ENCODE peak calls at places on chromosomes 16 and 17, in five cellular contexts. One of them, this sample, is unnamed.

GRCh38 chr17:57862990-57863667 is 13.3 kb upstream of the MRPS23 start:
- DNase-seq in colonic mucosa: no peak
- DNase-seq in breast epithelium: no peak
- DNase-seq in fibroblast of the aortic adventitia: no peak
- DNase-seq in lower lobe of right lung: no peak
- DNase-seq in this sample: no peak

GRCh38 chr17:37720989-37721388 is 23.9 kb downstream of the HNF1B start:
- DNase-seq in fibroblast of the aortic adventitia: no peak
- DNase-seq in breast epithelium: no peak
- DNase-seq in lower lobe of right lung: no peak
- DNase-seq in colonic mucosa: peak
- DNase-seq in this sample: no peak

GRCh38 chr17:21213491-21214014 is 408 bp downstream of the TMEM11 start:
- DNase-seq in colonic mucosa: no peak
- DNase-seq in lower lobe of right lung: peak
- DNase-seq in fibroblast of the aortic adventitia: no peak
- DNase-seq in breast epithelium: no peak
- DNase-seq in this sample: no peak

GRCh38 chr16:77686385-77686784 is 35.9 kb upstream of the NUDT7 start:
- DNase-seq in colonic mucosa: no peak
- DNase-seq in lower lobe of right lung: no peak
- DNase-seq in fibroblast of the aortic adventitia: no peak
- DNase-seq in breast epithelium: no peak
- DNase-seq in this sample: no peak

GRCh38 chr17:44065668-44066203 is 735 bp downstream of the LSM12 start:
- DNase-seq in lower lobe of right lung: peak
- DNase-seq in breast epithelium: no peak
- DNase-seq in fibroblast of the aortic adventitia: peak
- DNase-seq in colonic mucosa: no peak
- DNase-seq in this sample: no peak

GRCh38 chr16:10895053-10895946 is 18.3 kb downstream of the CIITA start:
- DNase-seq in lower lobe of right lung: no peak
- DNase-seq in breast epithelium: no peak
- DNase-seq in colonic mucosa: peak
- DNase-seq in fibroblast of the aortic adventitia: peak
- DNase-seq in this sample: no peak

GRCh38 chr17:4249452-4250029 is 14.2 kb downstream of the ANKFY1 start:
- DNase-seq in breast epithelium: no peak
- DNase-seq in fibroblast of the aortic adventitia: peak
- DNase-seq in colonic mucosa: no peak
- DNase-seq in lower lobe of right lung: no peak
- DNase-seq in this sample: no peak

GRCh38 chr17:64097196-64097936 is 32.6 kb downstream of the ERN1 start:
- DNase-seq in lower lobe of right lung: no peak
- DNase-seq in breast epithelium: no peak
- DNase-seq in colonic mucosa: no peak
- DNase-seq in fibroblast of the aortic adventitia: peak
- DNase-seq in this sample: no peak

GRCh38 chr17:13631541-13631940 is 29.8 kb upstream of the HS3ST3A1 start:
- DNase-seq in breast epithelium: no peak
- DNase-seq in lower lobe of right lung: no peak
- DNase-seq in colonic mucosa: no peak
- DNase-seq in fibroblast of the aortic adventitia: no peak
- DNase-seq in this sample: no peak

GRCh38 chr17:74525781-74526288 is 5.4 kb downstream of the CD300LB start:
- DNase-seq in fibroblast of the aortic adventitia: no peak
- DNase-seq in breast epithelium: peak
- DNase-seq in lower lobe of right lung: no peak
- DNase-seq in colonic mucosa: peak
- DNase-seq in this sample: no peak

GRCh38 chr16:11016993-11017392 is 72.6 kb downstream of the CLEC16A start:
- DNase-seq in lower lobe of right lung: peak
- DNase-seq in colonic mucosa: peak
- DNase-seq in fibroblast of the aortic adventitia: peak
- DNase-seq in breast epithelium: no peak
- DNase-seq in this sample: peak

GRCh38 chr17:73304971-73305786 is 6.6 kb downstream of the CDC42EP4 start:
- DNase-seq in colonic mucosa: peak
- DNase-seq in lower lobe of right lung: peak
- DNase-seq in breast epithelium: no peak
- DNase-seq in fibroblast of the aortic adventitia: peak
- DNase-seq in this sample: no peak
- TF ChIP-seq CTCF in colonic mucosa: no peak
- TF ChIP-seq CTCF in lower lobe of right lung: peak
- TF ChIP-seq CTCF in breast epithelium: peak
- TF ChIP-seq CTCF in fibroblast of the aortic adventitia: peak
- TF ChIP-seq CTCF in this sample: no peak

DNA sequence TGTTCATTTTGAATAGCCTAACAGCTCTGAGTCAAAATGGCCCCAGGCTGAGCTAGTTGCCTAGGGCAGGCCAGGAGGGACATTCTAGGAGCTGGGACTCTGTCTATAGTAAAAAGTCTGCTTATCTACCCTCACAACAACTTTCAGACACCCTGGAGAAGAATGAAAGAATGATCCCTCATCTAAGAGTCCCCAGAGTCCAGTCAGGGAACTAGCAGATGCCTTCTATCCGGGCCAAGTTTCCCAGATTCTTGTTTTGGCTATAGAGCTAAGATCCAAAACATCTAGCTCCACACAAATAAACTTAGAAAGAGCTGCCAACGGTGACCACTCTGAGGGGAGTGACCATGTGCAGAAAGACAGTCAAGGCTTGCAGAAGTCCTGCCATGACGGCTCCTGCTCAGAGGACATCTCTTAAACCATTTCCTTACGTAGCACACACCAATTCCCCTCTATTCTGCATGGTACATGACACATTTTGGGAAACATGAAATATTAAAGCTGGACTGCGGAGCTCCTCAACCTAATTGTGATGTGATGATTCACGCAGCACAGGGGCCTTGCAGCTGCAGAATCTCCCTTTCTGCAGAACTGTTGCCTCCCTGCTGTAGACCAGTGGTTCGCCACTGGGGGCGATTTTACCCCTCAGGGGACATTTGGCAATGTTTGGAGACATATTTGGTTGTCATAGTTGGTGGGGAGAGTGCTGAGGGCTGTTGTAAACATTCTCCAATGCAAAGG is 24.2 kb downstream of the FAM20A start:
- DNase-seq in lower lobe of right lung: no peak
- DNase-seq in breast epithelium: no peak
- DNase-seq in fibroblast of the aortic adventitia: peak
- DNase-seq in colonic mucosa: no peak
- DNase-seq in this sample: peak
- TF ChIP-seq CTCF in lower lobe of right lung: no peak
- TF ChIP-seq CTCF in breast epithelium: no peak
- TF ChIP-seq CTCF in fibroblast of the aortic adventitia: peak
- TF ChIP-seq CTCF in colonic mucosa: no peak
- TF ChIP-seq CTCF in this sample: no peak

GRCh38 chr16:22887445-22887844 is 73.5 kb downstream of the HS3ST2 start:
- DNase-seq in colonic mucosa: no peak
- DNase-seq in lower lobe of right lung: no peak
- DNase-seq in fibroblast of the aortic adventitia: no peak
- DNase-seq in breast epithelium: no peak
- DNase-seq in this sample: no peak
- TF ChIP-seq CTCF in colonic mucosa: no peak
- TF ChIP-seq CTCF in lower lobe of right lung: no peak
- TF ChIP-seq CTCF in fibroblast of the aortic adventitia: no peak
- TF ChIP-seq CTCF in breast epithelium: no peak
- TF ChIP-seq CTCF in this sample: no peak

DNA sequence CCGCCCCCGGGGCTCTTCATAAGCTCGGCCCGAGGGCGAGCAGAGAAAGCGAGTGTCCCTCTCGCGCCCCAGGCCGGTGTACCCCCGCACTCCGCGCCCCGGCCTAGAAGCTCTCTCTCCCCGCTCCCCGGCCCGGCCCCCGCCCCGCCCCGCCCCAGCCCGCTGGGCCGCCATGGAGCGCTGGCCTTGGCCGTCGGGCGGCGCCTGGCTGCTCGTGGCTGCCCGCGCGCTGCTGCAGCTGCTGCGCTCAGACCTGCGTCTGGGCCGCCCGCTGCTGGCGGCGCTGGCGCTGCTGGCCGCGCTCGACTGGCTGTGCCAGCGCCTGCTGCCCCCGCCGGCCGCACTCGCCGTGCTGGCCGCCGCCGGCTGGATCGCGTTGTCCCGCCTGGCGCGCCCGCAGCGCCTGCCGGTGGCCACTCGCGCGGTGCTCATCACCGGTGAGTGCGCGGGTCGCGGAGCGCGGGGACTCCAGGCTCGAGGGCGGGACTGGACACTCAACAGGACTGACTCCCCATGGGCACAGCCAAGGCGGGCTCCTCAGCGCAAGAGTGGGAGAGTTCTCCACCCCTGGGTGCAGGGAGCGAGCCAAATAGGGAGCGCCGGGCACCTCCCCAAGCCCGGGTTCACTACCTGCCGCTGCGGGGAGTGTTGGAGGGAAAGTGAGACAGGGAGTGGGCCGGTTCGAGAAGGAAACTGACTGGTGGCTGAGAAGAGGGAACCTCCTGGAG is at the start of gene HSD11B2:
- DNase-seq in lower lobe of right lung: peak
- DNase-seq in fibroblast of the aortic adventitia: no peak
- DNase-seq in colonic mucosa: peak
- DNase-seq in breast epithelium: peak
- DNase-seq in this sample: peak
- TF ChIP-seq CTCF in lower lobe of right lung: no peak
- TF ChIP-seq CTCF in fibroblast of the aortic adventitia: no peak
- TF ChIP-seq CTCF in colonic mucosa: no peak
- TF ChIP-seq CTCF in breast epithelium: no peak
- TF ChIP-seq CTCF in this sample: no peak